ENCODE peak calls at places on chromosome 18, in ten cellular contexts. O is SK-N-SH, N is K562, P is retinal pigment epithelial cell, G is tibial nerve, C is thoracic aorta, A is heart left ventricle, M is lower lobe of right lung, L is gastrocnemius medialis, S is IMR-90. E is an unnamed sample.

GRCh38 chr18:54086863-54087262 is 137.6 kb downstream of the MBD2 start:
- DNase-seq in O (no peak), N (no peak), P (no peak), G (no peak), C (no peak), A (no peak), M (no peak), L (no peak), S (no peak), E (no peak)

GRCh38 chr18:62523631-62524442 is 1.0 kb downstream of the ZCCHC2 start:
- DNase-seq in O (peak), N (peak), P (peak), G (peak), C (no peak), A (peak), M (peak), L (peak), S (peak), E (peak)

GRCh38 chr18:13452448-13452811 is 233.9 kb downstream of the LDLRAD4 start:
- DNase-seq in O (no peak), N (no peak), P (peak), G (no peak), C (no peak), A (no peak), M (no peak), L (no peak), S (peak), E (peak)

GRCh38 chr18:59139615-59140286 is at the start of gene SEC11C:
- DNase-seq in O (peak), N (peak), P (peak), G (peak), C (peak), A (peak), M (peak), L (peak), S (peak), E (peak)

GRCh38 chr18:51275712-51276473 is 78.4 kb upstream of the MEX3C start:
- DNase-seq in O (no peak), N (no peak), P (no peak), G (no peak), C (no peak), A (no peak), M (no peak), L (peak), S (peak), E (peak)

GRCh38 chr18:63831080-63831788 is 56.0 kb downstream of the SERPINB7 start:
- DNase-seq in O (no peak), N (no peak), P (no peak), G (no peak), C (no peak), A (no peak), M (no peak), L (no peak), S (peak), E (no peak)

GRCh38 chr18:32548688-32549087 is 78.0 kb upstream of the GAREM1 start:
- DNase-seq in O (no peak), N (no peak), P (peak), G (no peak), C (no peak), A (no peak), M (no peak), L (no peak), S (no peak), E (no peak)

GRCh38 chr18:13110559-13110958 is 108.0 kb upstream of the LDLRAD4 start:
- DNase-seq in O (no peak), N (no peak), P (no peak), G (no peak), C (no peak), A (no peak), M (no peak), L (no peak), S (no peak), E (peak)

GRCh38 chr18:58045265-58046086 is 1.4 kb downstream of the NEDD4L start:
- DNase-seq in O (peak), N (no peak), P (no peak), G (no peak), C (no peak), A (no peak), M (peak), L (no peak), S (peak), E (peak)

GRCh38 chr18:75123113-75123512 is 85.8 kb downstream of the PTGR3 start:
- DNase-seq in O (no peak), N (no peak), P (no peak), G (no peak), C (no peak), A (no peak), M (no peak), L (no peak), S (no peak), E (no peak)

GRCh38 chr18:48539406-48540328 is 836 bp downstream of the CTIF start:
- DNase-seq in O (peak), N (peak), P (no peak), G (peak), C (no peak), A (peak), M (peak), L (peak), S (peak), E (peak)

GRCh38 chr18:8688857-8689256 is 16.5 kb upstream of the MTCL1 start:
- DNase-seq in O (no peak), N (no peak), P (no peak), G (no peak), C (no peak), A (no peak), M (no peak), L (no peak), S (no peak), E (no peak)

GRCh38 chr18:48037481-48038271 is 107.2 kb upstream of the SMAD2 start:
- DNase-seq in O (peak), N (no peak), P (no peak), G (no peak), C (no peak), A (no peak), M (no peak), L (no peak), S (no peak), E (no peak)

GRCh38 chr18:58067611-58068010 is 23.6 kb downstream of the NEDD4L start:
- DNase-seq in O (no peak), N (no peak), P (no peak), G (no peak), C (no peak), A (no peak), M (no peak), L (no peak), S (no peak), E (no peak)

GRCh38 chr18:24014986-24015896 is 687 bp downstream of the TTC39C start:
- DNase-seq in O (peak), N (no peak), P (no peak), G (peak), C (no peak), A (peak), M (peak), L (peak), S (peak), E (peak)

GRCh38 chr18:59268722-59269562 is 4.3 kb downstream of the RAX start:
- DNase-seq in O (peak), N (peak), P (no peak), G (no peak), C (no peak), A (no peak), M (peak), L (no peak), S (no peak), E (no peak)

GRCh38 chr18:27114842-27115241 is 70.3 kb downstream of the CHST9 start:
- DNase-seq in O (no peak), N (no peak), P (no peak), G (no peak), C (no peak), A (no peak), M (no peak), L (no peak), S (no peak), E (no peak)

GRCh38 chr18:76572517-76573247 is 77.6 kb upstream of the ZNF516 start:
- DNase-seq in O (no peak), N (no peak), P (no peak), G (no peak), C (no peak), A (no peak), M (no peak), L (no peak), S (no peak), E (no peak)

GRCh38 chr18:74204543-74205152 is 56.3 kb downstream of the TIMM21 start:
- DNase-seq in O (no peak), N (no peak), P (no peak), G (no peak), C (no peak), A (no peak), M (no peak), L (no peak), S (peak), E (no peak)

GRCh38 chr18:27540126-27540525 is 355.0 kb upstream of the CHST9 start:
- DNase-seq in O (no peak), N (no peak), P (peak), G (no peak), C (no peak), A (no peak), M (no peak), L (no peak), S (no peak), E (no peak)

GRCh38 chr18:37701967-37702366 is 136.4 kb upstream of the CELF4 start:
- DNase-seq in O (no peak), N (no peak), P (no peak), G (no peak), C (no peak), A (no peak), M (no peak), L (no peak), S (no peak), E (no peak)

GRCh38 chr18:24173997-24174396 is 35.1 kb downstream of the CABYR start:
- DNase-seq in O (no peak), N (no peak), P (no peak), G (no peak), C (no peak), A (no peak), M (no peak), L (no peak), S (no peak), E (no peak)

GRCh38 chr18:58814317-58814716 is 50.4 kb upstream of the ZNF532 start:
- DNase-seq in O (no peak), N (no peak), P (no peak), G (no peak), C (no peak), A (no peak), M (no peak), L (no peak), S (no peak), E (no peak)

GRCh38 chr18:74869904-74870863 is 272.5 kb downstream of the ZNF407 start:
- DNase-seq in O (no peak), N (no peak), P (peak), G (no peak), C (no peak), A (no peak), M (no peak), L (no peak), S (peak), E (no peak)

DNA sequence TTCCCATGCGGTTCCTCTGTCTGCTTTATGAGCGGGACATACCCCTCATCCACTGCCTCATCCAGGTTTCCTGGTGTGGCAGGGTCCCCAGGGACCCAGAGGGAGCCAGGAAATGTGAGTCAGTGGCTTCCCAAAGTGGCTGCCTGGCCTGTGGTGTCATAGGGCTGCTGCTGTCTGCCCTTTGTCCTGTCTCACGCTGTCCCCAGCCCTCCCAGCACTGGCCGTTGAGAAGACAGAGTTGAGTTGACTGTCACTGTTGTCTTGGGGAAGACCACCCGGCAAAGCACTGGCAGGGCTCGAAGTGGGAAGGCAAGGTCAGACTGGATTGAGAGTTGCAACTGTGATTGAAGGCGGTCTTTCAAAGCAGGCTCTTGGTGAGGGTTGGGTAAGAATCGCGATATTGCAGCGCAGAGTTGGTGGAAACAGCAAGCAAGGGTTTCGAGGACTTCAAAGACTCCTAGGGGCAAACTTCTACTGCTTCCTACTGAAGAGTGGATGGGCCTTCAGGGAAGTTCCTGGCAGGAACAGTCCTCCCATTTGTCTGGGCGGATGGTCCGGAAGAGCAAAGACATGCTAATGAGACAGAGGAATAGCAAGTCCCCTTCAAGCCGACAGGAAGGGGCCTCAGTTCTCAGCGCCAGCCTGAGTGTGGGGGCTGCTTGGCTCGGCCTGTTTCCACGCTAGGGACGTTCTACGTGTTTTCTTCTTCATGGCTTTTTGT is 33.9 kb downstream of the RAB31 start:
- DNase-seq in O (no peak), N (no peak), P (no peak), G (no peak), C (no peak), A (peak), M (no peak), L (no peak), S (no peak), E (no peak)
- H3K4me3 ChIP-seq in O (no peak), N (no peak), P (no peak), G (no peak), C (peak), A (peak), M (peak), L (no peak), S (no peak), E (no peak)

GRCh38 chr18:11859903-11860407 is 8.7 kb downstream of the CHMP1B start:
- DNase-seq in O (no peak), N (peak), P (peak), G (no peak), C (no peak), A (no peak), M (no peak), L (peak), S (peak), E (peak)
- TF ChIP-seq CTCF in O (peak), N (no peak), P (peak), G (no peak), C (no peak), A (no peak), M (no peak), L (peak), S (peak), E (peak)

GRCh38 chr18:25895518-25895917 is 194.9 kb downstream of the SS18 start:
- DNase-seq in O (no peak), N (no peak), P (no peak), G (no peak), C (no peak), A (no peak), M (no peak), L (no peak), S (no peak), E (no peak)
- H3K4me3 ChIP-seq in O (no peak), N (no peak), P (no peak), G (no peak), C (no peak), A (no peak), M (no peak), L (no peak), S (no peak), E (no peak)

GRCh38 chr18:7117390-7118355 is at the start of gene LAMA1:
- DNase-seq in O (peak), N (no peak), P (no peak), G (no peak), C (no peak), A (no peak), M (no peak), L (no peak), S (peak), E (no peak)

GRCh38 chr18:7116832-7117389 is 686 bp downstream of the LAMA1 start:
- DNase-seq in O (peak), N (no peak), P (no peak), G (no peak), C (no peak), A (no peak), M (no peak), L (no peak), S (no peak), E (no peak)

DNA sequence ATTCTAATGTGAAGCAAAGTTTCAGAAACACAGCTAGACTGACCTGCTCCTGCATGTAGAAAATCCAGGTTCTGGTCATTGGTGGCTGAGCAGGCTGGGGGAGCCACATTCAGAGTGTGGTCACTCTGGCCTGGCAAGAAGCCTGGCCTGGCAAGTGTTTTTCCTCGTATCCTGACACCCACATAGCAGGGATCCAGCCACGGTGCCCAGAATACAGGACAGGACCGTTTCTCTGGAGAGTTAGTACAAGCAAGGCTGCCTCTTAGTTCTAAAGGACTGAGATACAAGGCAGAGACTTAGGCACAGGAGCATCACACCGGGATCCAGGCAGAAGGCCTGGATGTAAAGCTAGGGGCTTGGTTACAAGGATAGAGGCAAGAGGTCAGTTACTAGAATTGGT is 4.8 kb upstream of the LAMA1 start:
- DNase-seq in O (no peak), N (no peak), P (no peak), G (no peak), C (no peak), A (no peak), M (no peak), L (no peak), S (no peak), E (no peak)
- TF ChIP-seq CTCF in O (no peak), N (no peak), P (no peak), G (no peak), C (no peak), A (no peak), M (no peak), L (no peak), S (no peak), E (no peak)

GRCh38 chr18:22709288-22710060 is 223.7 kb upstream of the RBBP8 start:
- DNase-seq in O (no peak), N (no peak), P (no peak), G (no peak), C (no peak), A (no peak), M (no peak), L (no peak), S (peak), E (peak)

GRCh38 chr18:22713511-22713910 is 219.6 kb upstream of the RBBP8 start:
- DNase-seq in O (no peak), N (no peak), P (peak), G (no peak), C (no peak), A (no peak), M (no peak), L (no peak), S (peak), E (no peak)

GRCh38 chr18:22710628-22711380 is 222.3 kb upstream of the RBBP8 start:
- DNase-seq in O (peak), N (no peak), P (peak), G (no peak), C (peak), A (no peak), M (no peak), L (no peak), S (peak), E (peak)

DNA sequence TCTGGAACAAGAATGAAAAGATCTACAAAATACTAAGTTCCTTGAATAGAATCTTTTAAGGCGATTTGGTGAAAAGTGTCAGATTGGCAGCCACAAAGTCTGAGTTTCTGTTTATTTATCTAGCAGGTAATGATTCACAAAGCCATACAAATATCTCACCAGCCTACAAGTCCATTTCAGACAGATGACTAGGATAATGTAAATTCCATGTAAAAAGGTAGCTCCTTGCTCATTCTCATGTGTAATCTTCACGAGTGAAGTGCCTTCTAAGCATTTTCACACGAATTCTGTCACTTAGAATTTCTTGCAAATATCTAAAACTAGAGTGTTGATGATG is 221.8 kb upstream of the RBBP8 start:
- DNase-seq in O (no peak), N (no peak), P (no peak), G (no peak), C (no peak), A (no peak), M (no peak), L (no peak), S (no peak), E (no peak)
- H3K4me3 ChIP-seq in O (peak), N (no peak), P (peak), G (no peak), C (peak), A (no peak), M (peak), L (no peak), S (peak), E (peak)

GRCh38 chr18:34913837-34914755 is 127.1 kb upstream of the MAPRE2 start:
- DNase-seq in O (no peak), N (no peak), P (no peak), G (no peak), C (no peak), A (no peak), M (no peak), L (no peak), S (peak), E (no peak)
- TF ChIP-seq CTCF in O (no peak), N (no peak), P (no peak), G (no peak), C (no peak), A (no peak), M (no peak), L (no peak), S (no peak), E (no peak)

DNA sequence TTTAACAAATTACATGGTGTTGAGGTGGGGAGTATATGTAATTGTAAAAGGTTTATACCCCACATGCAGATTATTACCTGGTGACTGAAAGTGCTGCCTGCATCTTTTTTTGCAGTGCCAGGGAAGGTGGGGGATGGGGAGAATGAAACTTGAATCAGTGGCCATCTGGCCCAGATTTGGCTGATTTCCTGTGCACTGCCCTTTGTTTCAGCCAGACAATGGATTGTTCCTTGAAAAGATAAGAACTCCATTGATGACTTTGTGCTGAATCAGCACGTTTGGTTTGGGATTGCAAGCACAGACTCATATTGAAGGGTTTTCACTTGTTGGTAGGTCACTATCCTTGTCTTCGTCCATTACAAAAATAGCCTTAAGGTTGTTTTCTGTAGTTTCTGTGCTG is 20.9 kb downstream of the GREB1L start:
- DNase-seq in O (no peak), N (no peak), P (no peak), G (no peak), C (no peak), A (no peak), M (no peak), L (no peak), S (no peak), E (peak)
- H3K4me3 ChIP-seq in O (no peak), N (no peak), P (no peak), G (no peak), C (no peak), A (no peak), M (no peak), L (no peak), S (no peak), E (no peak)

GRCh38 chr18:49784427-49785185 is 28.7 kb downstream of the ACAA2 start:
- DNase-seq in O (no peak), N (no peak), P (no peak), G (no peak), C (no peak), A (no peak), M (no peak), L (no peak), S (peak), E (peak)
- TF ChIP-seq CTCF in O (peak), N (no peak), P (peak), G (no peak), C (no peak), A (no peak), M (peak), L (no peak), S (peak), E (peak)

GRCh38 chr18:78767648-78768071 is 212.0 kb upstream of the SALL3 start:
- DNase-seq in O (no peak), N (no peak), P (no peak), G (no peak), C (no peak), A (no peak), M (no peak), L (no peak), S (no peak), E (no peak)

GRCh38 chr18:78765142-78765541 is 214.5 kb upstream of the SALL3 start:
- DNase-seq in O (no peak), N (no peak), P (no peak), G (no peak), C (no peak), A (no peak), M (no peak), L (no peak), S (no peak), E (no peak)

GRCh38 chr18:78764544-78764943 is 215.1 kb upstream of the SALL3 start:
- DNase-seq in O (no peak), N (no peak), P (no peak), G (no peak), C (no peak), A (no peak), M (no peak), L (no peak), S (no peak), E (no peak)

GRCh38 chr18:78766651-78767533 is 212.7 kb upstream of the SALL3 start:
- DNase-seq in O (no peak), N (no peak), P (no peak), G (no peak), C (no peak), A (no peak), M (no peak), L (no peak), S (no peak), E (no peak)

GRCh38 chr18:78765637-78766281 is 213.9 kb upstream of the SALL3 start:
- DNase-seq in O (no peak), N (no peak), P (no peak), G (no peak), C (no peak), A (peak), M (no peak), L (no peak), S (no peak), E (no peak)
- H3K4me3 ChIP-seq in O (no peak), N (no peak), P (no peak), G (no peak), C (no peak), A (no peak), M (no peak), L (no peak), S (no peak), E (no peak)